ENCODE peak calls at places on chromosome 15, in eight cellular contexts. D is colonic mucosa, X is upper lobe of right lung, J is fibroblast of lung, G is progenitor cell of endocrine pancreas, A is cardiac muscle cell, I is mesothelial cell of epicardium, V is glutamatergic neuron. N is an unnamed sample.

GRCh38 chr15:79071901-79072300 is 18.7 kb downstream of the RASGRF1 start:
- DNase-seq in D (no peak), X (no peak), J (no peak), G (no peak), A (no peak), I (no peak), V (no peak), N (no peak)

GRCh38 chr15:63357061-63357460 is 24.6 kb downstream of the CA12 start:
- DNase-seq in D (peak; percentile 54), X (no peak), J (no peak), G (no peak), A (no peak), I (no peak), V (no peak), N (peak; percentile 45)

GRCh38 chr15:47726399-47726823 is 9.1 kb downstream of the SEMA6D start:
- DNase-seq in D (no peak), X (no peak), J (no peak), G (no peak), A (no peak), I (no peak), V (no peak), N (peak; percentile 3)

GRCh38 chr15:44489464-44489863 is 47.5 kb upstream of the EIF3J start:
- DNase-seq in D (no peak), X (no peak), J (peak; percentile 83), G (no peak), A (no peak), I (no peak), V (no peak), N (peak; percentile 77)

GRCh38 chr15:43516801-43517353 is 531 bp upstream of the MAP1A start:
- DNase-seq in D (no peak), X (peak; percentile 12), J (peak; percentile 62), G (no peak), A (peak; percentile 31), I (no peak), V (peak; percentile 51), N (no peak)

GRCh38 chr15:72698938-72699337 is 12.9 kb downstream of the BBS4 start:
- DNase-seq in D (no peak), X (no peak), J (no peak), G (no peak), A (no peak), I (no peak), V (no peak), N (no peak)

GRCh38 chr15:73782339-73782979 is 29.3 kb upstream of the INSYN1 start:
- DNase-seq in D (no peak), X (no peak), J (no peak), G (no peak), A (no peak), I (no peak), V (no peak), N (no peak)

GRCh38 chr15:36880226-36880912 is 220.0 kb downstream of the MEIS2 start:
- DNase-seq in D (no peak), X (no peak), J (no peak), G (peak; percentile 33), A (peak; percentile 49), I (no peak), V (no peak), N (no peak)

GRCh38 chr15:61206767-61207166 is 22.3 kb downstream of the RORA start:
- DNase-seq in D (no peak), X (no peak), J (no peak), G (no peak), A (no peak), I (no peak), V (no peak), N (no peak)

GRCh38 chr15:38482572-38482971 is 28.6 kb downstream of the FAM98B start:
- DNase-seq in D (no peak), X (no peak), J (no peak), G (no peak), A (no peak), I (no peak), V (no peak), N (no peak)

GRCh38 chr15:78065284-78065872 is 12.1 kb downstream of the TBC1D2B start:
- DNase-seq in D (no peak), X (peak; percentile 78), J (peak; percentile 99), G (no peak), A (no peak), I (no peak), V (no peak), N (peak; percentile 96)

GRCh38 chr15:36407647-36408046 is 171.8 kb upstream of the CDIN1 start:
- DNase-seq in D (no peak), X (no peak), J (peak; percentile 37), G (no peak), A (no peak), I (no peak), V (no peak), N (peak; percentile 68)

GRCh38 chr15:70863450-70864218 is 9.7 kb upstream of the LARP6 start:
- DNase-seq in D (no peak), X (no peak), J (peak; percentile 85), G (no peak), A (no peak), I (no peak), V (no peak), N (peak; percentile 96)

GRCh38 chr15:33636234-33636633 is 325.5 kb downstream of the RYR3 start:
- DNase-seq in D (no peak), X (no peak), J (no peak), G (no peak), A (no peak), I (no peak), V (no peak), N (no peak)

GRCh38 chr15:90001062-90001682 is at the start of gene ZNF710:
- DNase-seq in D (no peak), X (peak; percentile 74), J (peak; percentile 80), G (no peak), A (peak; percentile 64), I (peak; percentile 66), V (peak; percentile 77), N (peak; percentile 56)

GRCh38 chr15:29944925-29945324 is 122.7 kb upstream of the TJP1 start:
- DNase-seq in D (no peak), X (no peak), J (no peak), G (no peak), A (no peak), I (no peak), V (no peak), N (no peak)

GRCh38 chr15:29942548-29942947 is 120.3 kb upstream of the TJP1 start:
- DNase-seq in D (no peak), X (no peak), J (no peak), G (no peak), A (no peak), I (no peak), V (no peak), N (no peak)

GRCh38 chr15:29939404-29939803 is 117.1 kb upstream of the TJP1 start:
- DNase-seq in D (no peak), X (no peak), J (no peak), G (no peak), A (no peak), I (no peak), V (no peak), N (peak; percentile 85)

GRCh38 chr15:29938701-29939340 is 116.6 kb upstream of the TJP1 start:
- DNase-seq in D (no peak), X (no peak), J (peak; percentile 42), G (no peak), A (no peak), I (no peak), V (no peak), N (no peak)

DNA sequence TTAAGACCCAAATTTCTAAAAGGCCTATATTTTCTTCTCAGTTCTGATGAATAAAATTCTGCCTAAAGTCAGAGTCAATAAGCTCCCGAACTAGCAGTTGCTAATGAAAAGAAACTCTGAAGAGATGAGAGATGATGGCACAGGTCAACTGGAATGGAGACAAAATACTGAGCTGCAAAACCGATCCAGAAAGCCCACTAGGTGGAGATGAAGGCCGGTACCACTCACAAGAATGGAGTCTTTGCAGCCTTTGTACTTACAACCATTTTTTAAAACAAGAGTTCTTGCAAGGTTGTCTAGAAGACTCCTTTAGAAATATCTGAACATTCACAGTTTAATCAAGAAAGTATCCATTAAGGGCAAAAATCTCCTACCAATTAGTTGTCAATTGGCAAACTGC is 119.9 kb upstream of the TJP1 start:
- DNase-seq in D (no peak), X (no peak), J (no peak), G (no peak), A (peak; percentile 31), I (no peak), V (no peak), N (no peak)
- TF ChIP-seq CTCF in D (no peak), X (peak; percentile 31), J (peak; percentile 34), G (peak; percentile 30), A (peak; percentile 24), I (no peak), V (no peak), N (no peak)

DNA sequence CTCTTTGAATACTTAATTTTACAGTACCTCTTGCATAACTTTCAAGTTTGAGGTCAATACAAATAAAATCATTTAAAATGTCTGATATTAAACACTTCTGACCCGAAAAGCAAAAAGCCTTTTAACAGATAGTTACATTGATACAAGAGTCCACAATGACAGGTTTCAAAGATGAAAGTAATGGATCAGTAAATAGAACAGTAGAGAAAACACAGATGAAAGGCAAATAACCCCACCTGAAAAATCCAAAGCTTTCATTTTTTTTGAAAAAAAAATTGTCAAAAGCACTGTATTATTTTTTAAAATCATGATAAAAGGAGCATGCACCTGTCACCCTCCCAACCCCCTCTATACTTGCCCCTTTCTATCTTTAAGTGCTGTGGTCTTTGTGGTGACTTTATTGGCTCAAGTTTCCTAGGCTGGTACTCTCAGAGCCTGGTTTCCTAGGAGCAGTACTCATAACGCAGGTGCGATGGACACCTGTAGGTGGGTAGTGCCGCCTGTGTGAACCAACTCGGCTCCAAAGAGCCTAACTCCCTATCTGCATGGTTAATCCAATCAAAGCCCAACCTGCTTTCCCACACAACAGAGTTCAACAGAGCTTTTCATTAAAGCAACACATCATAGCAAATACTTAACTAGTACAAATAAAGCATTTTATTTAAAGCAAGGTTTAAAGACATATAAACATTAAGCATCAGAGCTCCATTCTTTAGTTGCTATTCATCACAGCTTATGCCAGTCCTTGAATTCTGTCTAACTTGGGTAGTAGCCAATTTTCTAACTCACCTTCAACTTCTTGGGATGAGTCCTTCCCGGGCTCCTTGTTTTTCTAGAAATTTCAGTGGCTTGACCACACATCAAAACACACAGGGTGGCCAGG is 32.3 kb downstream of the LIPC start:
- DNase-seq in D (no peak), X (no peak), J (no peak), G (no peak), A (no peak), I (no peak), V (no peak), N (no peak)
- TF ChIP-seq CTCF in D (no peak), X (no peak), J (no peak), G (no peak), A (no peak), I (no peak), V (no peak), N (no peak)

GRCh38 chr15:87326274-87326673 is 930.3 kb downstream of the NTRK3 start:
- DNase-seq in D (no peak), X (no peak), J (no peak), G (no peak), A (no peak), I (no peak), V (no peak), N (peak; percentile 4)
- TF ChIP-seq CTCF in D (no peak), X (no peak), J (no peak), G (no peak), A (no peak), I (no peak), V (no peak), N (no peak)

DNA sequence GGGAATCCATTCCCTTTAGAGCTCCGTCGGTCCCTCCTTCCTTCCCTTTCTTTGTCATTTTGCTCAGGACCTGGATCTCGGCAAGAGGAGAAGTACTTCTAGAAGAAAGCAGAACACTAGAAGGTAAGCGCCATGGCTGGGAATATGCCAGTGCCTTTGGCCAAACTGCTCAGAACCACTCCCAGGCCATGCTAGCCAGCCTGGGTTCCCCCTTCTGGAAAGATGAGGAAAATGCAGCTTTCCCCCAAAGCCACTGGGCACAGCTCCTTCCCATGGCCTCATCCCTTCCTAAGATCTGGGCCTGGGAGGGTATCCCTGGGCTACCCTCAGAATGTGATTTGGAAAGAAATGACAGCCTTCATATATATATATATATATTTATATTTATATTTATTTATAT is 6.3 kb upstream of the ISL2 start:
- DNase-seq in D (peak; percentile 50), X (no peak), J (peak; percentile 66), G (no peak), A (peak; percentile 63), I (no peak), V (peak; percentile 50), N (peak; percentile 36)
- TF ChIP-seq CTCF in D (peak; percentile 61), X (peak; percentile 60), J (peak; percentile 79), G (peak; percentile 59), A (peak; percentile 72), I (no peak), V (peak; percentile 45), N (peak; percentile 46)